ENCODE peak calls at places on chromosomes 1 and 21, in four cellular contexts. J, U, P and E are unnamed samples.

GRCh38 chr1:27360159-27361043 is 6.4 kb downstream of the MAP3K6 start:
- DNase-seq in J (no peak), U (peak), P (peak), E (no peak)

GRCh38 chr1:64986903-64987871 is 20.8 kb upstream of the JAK1 start:
- DNase-seq in J (no peak), U (no peak), P (no peak), E (no peak)

GRCh38 chr1:188129856-188130838 is 1301.4 kb downstream of the PLA2G4A start:
- DNase-seq in J (no peak), U (no peak), P (no peak), E (no peak)

GRCh38 chr1:221366495-221367095 is 375.3 kb downstream of the DUSP10 start:
- DNase-seq in J (no peak), U (no peak), P (no peak), E (no peak)

GRCh38 chr21:32393677-32394001 is 827 bp upstream of the URB1 start:
- DNase-seq in J (no peak), U (no peak), P (no peak), E (no peak)

GRCh38 chr1:170556910-170557309 is 24.9 kb downstream of the GORAB start:
- DNase-seq in J (no peak), U (no peak), P (no peak), E (no peak)

GRCh38 chr1:109396971-109397370 is 747 bp downstream of the SORT1 start:
- DNase-seq in J (no peak), U (no peak), P (no peak), E (no peak)

GRCh38 chr1:111032295-111032897 is 68.7 kb upstream of the LRIF1 start:
- DNase-seq in J (no peak), U (no peak), P (no peak), E (peak)

GRCh38 chr1:73326663-73327062 is 871.3 kb downstream of the LRRIQ3 start:
- DNase-seq in J (no peak), U (no peak), P (no peak), E (no peak)

GRCh38 chr1:222918746-222919477 is 104.1 kb downstream of the DISP1 start:
- DNase-seq in J (no peak), U (no peak), P (no peak), E (no peak)

GRCh38 chr1:227922501-227923352 is 25.0 kb downstream of the WNT9A start:
- DNase-seq in J (no peak), U (no peak), P (no peak), E (no peak)

GRCh38 chr1:207018707-207019106 is 13.8 kb downstream of the C1orf116 start:
- DNase-seq in J (no peak), U (no peak), P (no peak), E (no peak)

GRCh38 chr1:39196244-39197215 is 8.0 kb upstream of the MACF1 start:
- DNase-seq in J (no peak), U (no peak), P (peak), E (peak)

GRCh38 chr21:39088831-39089380 is 94.3 kb downstream of the PSMG1 start:
- DNase-seq in J (no peak), U (no peak), P (no peak), E (no peak)

GRCh38 chr1:215001419-215002021 is 81.0 kb upstream of the KCNK2 start:
- DNase-seq in J (no peak), U (no peak), P (no peak), E (no peak)

GRCh38 chr1:227913969-227914791 is 33.6 kb downstream of the WNT9A start:
- DNase-seq in J (no peak), U (no peak), P (no peak), E (no peak)

GRCh38 chr21:30408782-30409494 is 13.1 kb downstream of the KRTAP13-1 start:
- DNase-seq in J (no peak), U (no peak), P (no peak), E (no peak)

GRCh38 chr1:61079898-61080336 is 2.4 kb upstream of the NFIA start:
- DNase-seq in J (peak), U (no peak), P (peak), E (no peak)

GRCh38 chr1:25683731-25684130 is 67.1 kb downstream of the MAN1C1 start:
- DNase-seq in J (no peak), U (no peak), P (no peak), E (no peak)

GRCh38 chr1:242826706-242827336 is 302.3 kb upstream of the PLD5 start:
- DNase-seq in J (no peak), U (no peak), P (no peak), E (no peak)

GRCh38 chr1:67052741-67053534 is 1.0 kb downstream of the SLC35D1 start:
- DNase-seq in J (no peak), U (peak), P (peak), E (peak)